ENCODE peak calls at places on chromosomes 1 and 21, in ten cellular contexts. D is breast epithelium; M is suprapubic skin; C is mesothelial cell of epicardium; X is CD4-positive, alpha-beta T cell; T is heart left ventricle; L is A549; H is body of pancreas; F is left ventricle myocardium inferior; Q is neural crest cell. I is an unnamed sample.

GRCh38 chr1:155569988-155570592 is 7.5 kb upstream of the ASH1L start:
- DNase-seq in H (no peak), X (no peak), F (no peak), Q (no peak), T (no peak), L (peak), C (no peak), D (no peak), M (no peak), I (no peak)

GRCh38 chr1:107572674-107573205 is 392.2 kb downstream of the VAV3 start:
- DNase-seq in X (no peak), F (no peak), T (no peak), M (no peak), D (peak), Q (no peak), L (peak), H (peak), C (no peak), I (peak)

GRCh38 chr1:62012821-62013220 is 181.8 kb upstream of the L1TD1 start:
- DNase-seq in L (no peak), M (no peak), X (no peak), Q (no peak), F (peak), D (no peak), T (peak), H (peak), C (no peak), I (no peak)

GRCh38 chr1:50163674-50164073 is 55.0 kb downstream of the ELAVL4 start:
- DNase-seq in C (no peak), L (no peak), D (no peak), X (no peak), T (no peak), M (no peak), H (no peak), Q (no peak), F (no peak), I (no peak)

GRCh38 chr1:85801520-85801919 is 93.3 kb upstream of the ZNHIT6 start:
- DNase-seq in F (no peak), X (no peak), M (no peak), T (no peak), H (no peak), Q (no peak), L (peak), C (no peak), D (no peak), I (no peak)

GRCh38 chr1:27127419-27127818 is 27.5 kb downstream of the SLC9A1 start:
- DNase-seq in T (no peak), X (no peak), L (no peak), C (no peak), Q (no peak), M (no peak), H (no peak), F (no peak), D (no peak), I (no peak)

GRCh38 chr1:7127322-7128050 is 342.2 kb downstream of the CAMTA1 start:
- DNase-seq in T (no peak), D (no peak), L (no peak), H (no peak), Q (no peak), C (no peak), X (no peak), M (no peak), F (no peak), I (no peak)

GRCh38 chr1:235429143-235429542 is 61.9 kb downstream of the TBCE start:
- DNase-seq in H (no peak), C (no peak), T (no peak), X (no peak), F (no peak), D (no peak), Q (no peak), L (no peak), M (no peak), I (no peak)

GRCh38 chr1:204350857-204351573 is 8.7 kb downstream of the PLEKHA6 start:
- DNase-seq in T (peak), Q (peak), M (no peak), H (peak), C (peak), L (no peak), X (no peak), F (peak), D (no peak), I (peak)

GRCh38 chr1:220833436-220833835 is 45.8 kb upstream of the HLX start:
- DNase-seq in M (no peak), L (no peak), T (no peak), D (no peak), F (no peak), H (no peak), Q (no peak), X (no peak), C (no peak), I (no peak)

GRCh38 chr1:51564124-51564523 is 45.1 kb upstream of the EPS15 start:
- DNase-seq in M (no peak), Q (no peak), X (no peak), D (no peak), F (no peak), C (no peak), L (peak), T (no peak), H (peak), I (no peak)

GRCh38 chr1:11796036-11796828 is 9.5 kb downstream of the MTHFR start:
- DNase-seq in F (peak), D (no peak), M (peak), X (no peak), C (no peak), H (no peak), T (peak), L (no peak), Q (no peak), I (no peak)

GRCh38 chr1:112689842-112690237 is 15.4 kb downstream of the MOV10 start:
- DNase-seq in F (no peak), H (no peak), C (no peak), M (no peak), T (no peak), Q (no peak), L (no peak), D (no peak), X (no peak), I (no peak)

GRCh38 chr1:51234721-51235425 is 1.2 kb upstream of the RNF11 start:
- DNase-seq in Q (no peak), X (peak), C (no peak), T (peak), H (peak), M (peak), L (peak), F (peak), D (peak), I (no peak)

GRCh38 chr1:24535021-24535424 is 20.9 kb upstream of the NCMAP start:
- DNase-seq in M (no peak), H (no peak), T (no peak), C (no peak), F (no peak), D (no peak), X (peak), L (no peak), Q (no peak), I (no peak)

GRCh38 chr1:162349635-162350330 is 26.9 kb downstream of the SPATA46 start:
- DNase-seq in L (peak), F (no peak), T (no peak), C (no peak), M (no peak), H (no peak), D (no peak), Q (no peak), X (no peak), I (peak)

GRCh38 chr1:160171352-160171751 is 19.0 kb upstream of the CASQ1 start:
- DNase-seq in M (no peak), Q (no peak), D (no peak), L (no peak), X (no peak), H (no peak), F (no peak), T (no peak), C (no peak), I (no peak)

GRCh38 chr1:24905355-24905978 is 24.6 kb downstream of the RUNX3 start:
- DNase-seq in X (no peak), C (no peak), L (no peak), Q (no peak), T (no peak), F (no peak), H (no peak), D (no peak), M (peak), I (no peak)

GRCh38 chr1:186750250-186750649 is 70.0 kb upstream of the PTGS2 start:
- DNase-seq in L (no peak), X (no peak), F (no peak), M (no peak), Q (no peak), D (no peak), T (no peak), H (no peak), C (no peak), I (no peak)

GRCh38 chr1:186749820-186750219 is 69.6 kb upstream of the PTGS2 start:
- DNase-seq in M (no peak), H (no peak), F (no peak), T (no peak), X (no peak), L (no peak), D (no peak), Q (no peak), C (no peak), I (no peak)

GRCh38 chr1:186741640-186742039 is 61.4 kb upstream of the PTGS2 start:
- DNase-seq in X (no peak), L (no peak), T (no peak), F (no peak), H (no peak), Q (no peak), M (no peak), C (no peak), D (no peak), I (no peak)

GRCh38 chr1:186747661-186748060 is 67.4 kb upstream of the PTGS2 start:
- DNase-seq in F (no peak), T (no peak), D (no peak), H (no peak), X (no peak), L (no peak), C (no peak), M (no peak), Q (no peak), I (no peak)

DNA sequence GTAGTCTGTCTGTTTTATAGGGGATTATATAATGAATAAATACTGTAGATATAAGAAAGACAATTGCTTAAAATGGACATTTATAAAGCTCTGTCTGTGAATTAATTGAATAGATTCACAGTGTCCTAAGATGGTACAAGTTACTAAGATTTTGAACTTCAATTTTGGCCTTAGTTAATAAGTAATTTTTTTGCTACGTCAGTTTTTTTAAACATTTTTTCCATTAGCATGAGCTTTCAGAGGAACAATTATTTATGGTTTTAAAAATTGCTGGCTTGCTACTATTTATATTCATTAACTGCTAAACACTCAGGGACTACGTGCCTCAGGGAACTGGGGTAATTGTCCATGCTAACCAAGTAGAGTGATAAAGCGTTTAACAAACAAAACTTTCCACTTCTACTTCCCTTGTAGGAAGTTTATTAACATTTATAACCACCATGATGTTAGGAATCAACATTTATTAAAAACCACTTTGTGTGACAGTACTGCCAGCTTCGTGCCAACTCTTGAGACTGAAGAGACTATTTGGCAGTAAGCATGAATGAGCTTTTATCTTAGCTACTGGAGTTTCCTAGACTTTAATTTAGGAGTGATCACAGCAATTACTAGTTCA is 65.4 kb upstream of the PTGS2 start:
- DNase-seq in M (no peak), T (no peak), X (no peak), H (peak), Q (no peak), F (no peak), L (no peak), C (no peak), D (no peak), I (no peak)
- TF ChIP-seq CTCF in M (no peak), T (no peak), X (no peak), H (no peak), Q (no peak), F (no peak), L (no peak), C (no peak), D (no peak), I (no peak)

DNA sequence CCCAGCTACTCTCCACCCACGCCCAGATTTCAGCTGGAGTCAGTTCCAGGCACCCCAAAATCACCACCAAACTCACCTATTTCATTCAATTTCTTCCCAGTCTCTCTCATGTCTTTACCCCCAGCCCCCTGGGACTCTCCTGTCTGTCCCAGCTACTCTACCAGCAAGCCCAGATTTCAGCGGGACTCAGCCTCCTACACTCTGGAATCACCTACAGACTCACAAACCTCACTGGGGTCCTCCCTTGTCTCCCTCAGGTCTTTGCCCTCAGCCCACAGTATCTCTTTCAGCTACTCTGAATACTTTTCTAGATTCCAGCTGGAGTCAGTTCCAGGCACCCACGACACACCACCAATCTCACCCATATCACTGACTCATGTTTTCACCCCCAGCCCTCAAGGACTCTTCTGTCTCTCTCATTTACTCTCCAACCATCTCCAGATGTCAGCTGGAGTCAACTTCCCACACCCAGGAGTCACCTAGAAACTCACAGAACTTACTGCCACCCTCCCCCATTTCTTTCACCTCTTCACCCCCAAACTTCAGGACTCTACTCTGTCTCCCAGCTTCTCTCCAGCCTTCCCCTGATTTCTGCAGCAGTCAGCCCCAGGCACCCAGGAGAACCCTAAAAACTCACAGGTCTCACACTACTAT is 1529.3 kb upstream of the TPTE start:
- DNase-seq in D (no peak), L (peak), C (no peak), X (no peak), M (no peak), H (no peak), Q (no peak), F (no peak), T (no peak), I (no peak)
- TF ChIP-seq CTCF in D (no peak), L (no peak), C (no peak), X (no peak), M (no peak), H (no peak), Q (no peak), F (no peak), T (no peak), I (no peak)

DNA sequence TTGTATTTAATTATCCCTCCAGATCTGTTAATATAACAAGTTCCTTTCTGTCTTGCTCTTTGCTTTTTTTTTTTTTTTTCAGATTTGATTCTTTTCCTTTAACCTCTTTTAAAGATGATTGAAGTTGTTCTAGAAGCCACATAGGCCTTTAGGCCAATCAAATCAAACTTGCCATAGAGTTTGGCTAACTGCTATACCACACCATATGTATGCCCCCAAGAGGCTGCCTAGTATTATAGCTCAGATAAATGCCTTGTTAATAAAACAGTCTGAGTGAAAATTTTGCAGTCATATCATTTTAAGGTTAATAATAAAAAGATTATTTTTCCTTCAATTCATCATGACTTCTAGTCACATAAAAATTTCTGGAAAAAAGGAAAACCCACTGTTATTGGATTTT is 696.0 kb upstream of the CHRM3 start:
- DNase-seq in Q (no peak), D (no peak), X (no peak), M (no peak), C (no peak), H (no peak), T (no peak), F (no peak), L (peak), I (no peak)
- TF ChIP-seq CTCF in Q (no peak), D (no peak), X (no peak), M (no peak), C (no peak), H (no peak), T (no peak), F (no peak), L (no peak), I (no peak)

GRCh38 chr1:18673976-18674375 is 43.3 kb downstream of the PAX7 start:
- DNase-seq in T (no peak), D (no peak), X (no peak), H (no peak), C (no peak), Q (no peak), M (no peak), F (no peak), L (peak), I (no peak)
- TF ChIP-seq CTCF in T (no peak), D (no peak), X (no peak), H (no peak), C (no peak), Q (peak), M (no peak), F (no peak), L (peak), I (no peak)

GRCh38 chr1:77143529-77144121 is 75.6 kb downstream of the PIGK start:
- DNase-seq in C (no peak), H (no peak), T (no peak), D (no peak), M (no peak), L (peak), X (no peak), Q (no peak), F (no peak), I (no peak)
- TF ChIP-seq CTCF in C (peak), H (peak), T (peak), D (no peak), M (no peak), L (peak), X (peak), Q (peak), F (peak), I (no peak)

GRCh38 chr21:42669069-42669468 is 15.6 kb downstream of the PDE9A start:
- DNase-seq in T (no peak), F (peak), M (no peak), X (no peak), D (no peak), H (no peak), Q (no peak), C (no peak), L (no peak), I (no peak)
- TF ChIP-seq CTCF in T (no peak), F (peak), M (no peak), X (no peak), D (no peak), H (no peak), Q (no peak), C (no peak), L (no peak), I (peak)

I was measured in astrocyte of the cerebellum.